ENCODE peak calls at places on chromosome 14, in six cellular contexts. T is A549, F is GM12891, S is transverse colon, V is right lobe of liver, P is lower leg skin. N is an unnamed sample.

GRCh38 chr14:37230551-37231194 is 32.9 kb downstream of the MIPOL1 start:
- DNase-seq in S (no peak), V (no peak), P (no peak), F (no peak), T (peak; percentile 70), N (peak; percentile 44)

GRCh38 chr14:90698379-90698869 is 117.8 kb downstream of the TTC7B start:
- DNase-seq in T (no peak), S (peak; percentile 31), P (peak; percentile 91), F (no peak), V (peak; percentile 61), N (peak; percentile 18)

GRCh38 chr14:100375963-100376735 is 53.0 kb downstream of the SLC25A47 start:
- DNase-seq in F (peak; percentile 78), S (peak; percentile 95), T (peak; percentile 96), V (peak; percentile 95), P (peak; percentile 98), N (peak; percentile 92)

GRCh38 chr14:51996148-51996746 is 6.9 kb downstream of the RTRAF start:
- DNase-seq in F (no peak), P (no peak), V (no peak), S (no peak), T (peak; percentile 54), N (peak; percentile 45)

GRCh38 chr14:70792939-70793338 is 16.4 kb downstream of the MAP3K9 start:
- DNase-seq in V (no peak), F (no peak), S (no peak), P (peak; percentile 70), T (no peak), N (no peak)

GRCh38 chr14:103382375-103382774 is 2.8 kb upstream of the MARK3 start:
- DNase-seq in S (no peak), P (no peak), F (no peak), V (no peak), T (peak; percentile 35), N (no peak)

GRCh38 chr14:24432259-24433131 is 2.7 kb downstream of the KHNYN start:
- DNase-seq in T (no peak), F (no peak), P (no peak), V (no peak), S (no peak), N (no peak)

GRCh38 chr14:102074415-102074964 is 12.4 kb downstream of the HSP90AA1 start:
- DNase-seq in F (no peak), T (no peak), S (no peak), V (peak; percentile 5), P (no peak), N (no peak)

GRCh38 chr14:75794615-75795038 is 133.6 kb downstream of the TTLL5 start:
- DNase-seq in T (peak; percentile 9), F (no peak), V (no peak), P (no peak), S (no peak), N (no peak)

GRCh38 chr14:88013750-88014349 is 8.9 kb downstream of the GPR65 start:
- DNase-seq in P (peak; percentile 92), V (peak; percentile 62), F (no peak), T (peak; percentile 84), S (peak; percentile 63), N (peak; percentile 55)

GRCh38 chr14:75259946-75260545 is 18.6 kb upstream of the FOS start:
- DNase-seq in S (no peak), V (no peak), F (no peak), T (no peak), P (no peak), N (no peak)

GRCh38 chr14:76050797-76051392 is 65.3 kb downstream of the IFT43 start:
- DNase-seq in V (no peak), S (peak; percentile 40), F (peak; percentile 32), T (peak; percentile 60), P (no peak), N (peak; percentile 82)

GRCh38 chr14:75003250-75004027 is 718 bp downstream of the EIF2B2 start:
- DNase-seq in S (peak; percentile 18), V (no peak), T (no peak), F (no peak), P (no peak), N (no peak)

GRCh38 chr14:105241641-105242040 is 6.7 kb upstream of the BTBD6 start:
- DNase-seq in S (no peak), P (no peak), F (no peak), V (peak; percentile 56), T (no peak), N (no peak)

GRCh38 chr14:89351958-89352404 is 65.1 kb downstream of the FOXN3 start:
- DNase-seq in V (peak; percentile 88), P (no peak), S (no peak), F (no peak), T (no peak), N (no peak)

GRCh38 chr14:89352976-89353817 is 63.8 kb downstream of the FOXN3 start:
- DNase-seq in S (no peak), T (no peak), V (no peak), P (no peak), F (no peak), N (no peak)

GRCh38 chr14:89348726-89349125 is 68.3 kb downstream of the FOXN3 start:
- DNase-seq in P (no peak), F (no peak), S (no peak), T (no peak), V (no peak), N (no peak)

GRCh38 chr14:89349196-89350008 is 67.6 kb downstream of the FOXN3 start:
- DNase-seq in P (no peak), F (no peak), S (peak; percentile 53), V (peak; percentile 87), T (peak; percentile 35), N (no peak)

GRCh38 chr14:89351364-89351957 is 65.6 kb downstream of the FOXN3 start:
- DNase-seq in F (peak; percentile 34), P (no peak), S (peak; percentile 35), V (peak; percentile 84), T (peak; percentile 29), N (no peak)
- TF ChIP-seq POLR2A in F (no peak), P (no peak), S (no peak), V (no peak), T (no peak), N (no peak)

GRCh38 chr14:22448035-22448904 is 140.8 kb downstream of the DAD1 start:
- DNase-seq in T (no peak), S (no peak), V (no peak), P (no peak), F (no peak), N (no peak)
- TF ChIP-seq POLR2A in T (no peak), S (no peak), V (no peak), P (no peak), F (no peak), N (no peak)

DNA sequence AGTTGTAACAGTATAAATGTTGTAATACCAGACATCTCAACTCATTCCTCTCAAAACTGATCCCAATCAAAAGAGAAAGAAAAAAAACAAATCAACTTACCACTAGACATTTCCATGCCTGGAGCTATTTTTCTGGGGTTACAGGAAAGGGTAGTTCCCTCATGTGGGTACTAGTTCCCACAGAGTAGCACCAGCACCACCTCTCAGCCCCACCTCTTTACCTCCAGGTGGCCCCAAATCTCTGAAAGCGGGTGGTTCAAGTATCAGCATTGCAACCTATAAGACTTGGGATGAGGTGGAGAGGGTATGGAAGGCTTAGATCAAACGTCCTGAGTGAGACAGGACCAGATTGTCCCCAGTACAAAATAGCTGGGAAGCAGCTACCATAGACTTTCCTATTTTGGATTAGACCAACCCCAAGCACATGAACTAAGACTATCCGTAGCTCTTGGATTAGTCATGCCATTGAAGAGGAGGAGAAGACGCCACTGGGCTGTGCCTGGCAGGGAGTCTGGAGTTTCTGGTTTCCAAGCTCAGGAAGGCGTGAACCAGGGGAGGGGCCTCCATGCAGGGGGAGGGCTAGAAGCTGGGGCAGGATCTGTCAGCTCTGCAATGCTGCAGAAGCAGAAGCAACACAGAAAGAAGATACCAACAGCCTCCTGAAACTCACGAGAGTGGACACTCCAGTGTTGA is at the start of gene SLC39A2:
- DNase-seq in V (no peak), S (peak; percentile 82), P (peak; percentile 91), F (no peak), T (no peak), N (no peak)
- TF ChIP-seq POLR2A in V (no peak), S (peak; percentile 38), P (no peak), F (no peak), T (no peak), N (no peak)

DNA sequence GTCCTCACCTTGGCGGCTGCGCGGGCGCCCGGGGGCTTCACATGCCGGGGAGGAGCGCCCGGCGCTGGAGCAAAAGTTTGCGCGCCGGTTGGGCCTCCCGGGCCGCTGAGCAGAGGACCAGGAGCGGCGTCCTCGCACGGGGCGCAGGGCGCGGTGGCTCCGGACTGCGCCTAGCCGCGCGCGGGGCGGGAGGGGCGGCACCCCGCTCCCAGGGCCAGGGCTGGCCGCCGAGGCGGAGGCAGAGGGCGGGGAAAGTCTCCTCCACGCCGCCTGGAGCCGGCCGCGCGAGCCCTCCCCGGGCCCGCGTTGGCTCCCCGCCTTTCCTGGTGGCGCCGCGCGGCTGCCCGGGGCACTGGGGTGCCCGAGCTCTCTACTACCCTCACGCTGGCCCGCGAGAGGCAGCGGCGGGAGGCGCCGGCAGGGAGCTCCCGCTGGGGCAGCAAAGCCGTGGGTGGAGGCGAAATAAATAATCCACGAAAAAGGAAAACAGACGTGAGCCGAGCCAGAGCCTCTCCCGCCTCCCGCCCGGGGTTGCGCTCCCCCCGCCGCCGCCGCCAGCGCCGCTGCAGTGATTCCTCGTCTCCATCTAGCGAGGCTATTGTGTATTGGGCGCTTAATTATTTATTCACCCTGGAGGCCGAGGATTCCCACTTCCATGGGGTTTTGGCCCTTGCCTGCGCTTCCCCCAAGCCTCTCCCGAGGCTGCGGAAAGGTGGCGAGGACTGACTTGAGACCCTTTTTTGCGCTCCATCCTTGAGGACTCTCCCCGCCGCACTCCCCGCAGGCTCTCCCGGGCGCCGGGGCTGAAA is 476 bp upstream of the PRIMA1 start:
- DNase-seq in T (peak; percentile 41), F (peak; percentile 31), V (no peak), P (peak; percentile 88), S (peak; percentile 29), N (no peak)
- TF ChIP-seq POLR2A in T (peak; percentile 26), F (no peak), V (no peak), P (no peak), S (no peak), N (peak; percentile 63)

GRCh38 chr14:94145902-94146527 is 16.6 kb upstream of the IFI27L2 start:
- DNase-seq in S (no peak), F (no peak), P (peak; percentile 32), T (no peak), V (no peak), N (no peak)

GRCh38 chr14:94143711-94144110 is 14.3 kb upstream of the IFI27L2 start:
- DNase-seq in T (no peak), F (no peak), P (peak; percentile 61), V (no peak), S (no peak), N (no peak)

GRCh38 chr14:94142836-94143235 is 13.4 kb upstream of the IFI27L2 start:
- DNase-seq in S (no peak), V (no peak), T (no peak), P (no peak), F (no peak), N (no peak)

GRCh38 chr14:94143239-94143638 is 13.8 kb upstream of the IFI27L2 start:
- DNase-seq in V (no peak), P (peak; percentile 18), S (no peak), T (no peak), F (no peak), N (no peak)

GRCh38 chr14:94144765-94145164 is 15.4 kb upstream of the IFI27L2 start:
- DNase-seq in P (peak; percentile 45), V (no peak), F (no peak), S (no peak), T (no peak), N (no peak)
- TF ChIP-seq POLR2A in P (no peak), V (no peak), F (no peak), S (no peak), T (no peak), N (no peak)